ENCODE peak calls at places on chromosomes 5 and 9, in six cellular contexts. One of them, this sample, is unnamed.
A peak's percentile ranks its signal among the peaks of the same experiment; 100 is the strongest.

GRCh38 chr9:76866689-76867088 is 39.2 kb downstream of the PRUNE2 start:
- DNase-seq in IMR-90: peak; percentile 95
- DNase-seq in neuronal stem cell: no peak
- DNase-seq in trophoblast cell: peak; percentile 89
- DNase-seq in H1: no peak
- DNase-seq in mesenchymal stem cell: peak; percentile 75
- DNase-seq in this sample: peak; percentile 36

GRCh38 chr9:104232781-104233341 is 138.8 kb downstream of the SMC2 start:
- DNase-seq in H1: no peak
- DNase-seq in mesenchymal stem cell: no peak
- DNase-seq in IMR-90: no peak
- DNase-seq in trophoblast cell: peak; percentile 38
- DNase-seq in neuronal stem cell: no peak
- DNase-seq in this sample: peak; percentile 45

GRCh38 chr5:64678400-64678799 is 11.9 kb upstream of the SHISAL2B start:
- DNase-seq in neuronal stem cell: no peak
- DNase-seq in H1: no peak
- DNase-seq in IMR-90: no peak
- DNase-seq in trophoblast cell: no peak
- DNase-seq in mesenchymal stem cell: no peak
- DNase-seq in this sample: peak; percentile 60

GRCh38 chr9:83061036-83061435 is 1.9 kb downstream of the RASEF start:
- DNase-seq in IMR-90: peak; percentile 6
- DNase-seq in H1: no peak
- DNase-seq in mesenchymal stem cell: no peak
- DNase-seq in neuronal stem cell: no peak
- DNase-seq in trophoblast cell: peak; percentile 60
- DNase-seq in this sample: peak; percentile 2

GRCh38 chr5:96112123-96112670 is 150.5 kb upstream of the ELL2 start:
- DNase-seq in trophoblast cell: no peak
- DNase-seq in neuronal stem cell: no peak
- DNase-seq in IMR-90: no peak
- DNase-seq in mesenchymal stem cell: no peak
- DNase-seq in H1: no peak
- DNase-seq in this sample: no peak

GRCh38 chr5:176609724-176610429 is at the start of gene GPRIN1:
- DNase-seq in trophoblast cell: peak; percentile 77
- DNase-seq in neuronal stem cell: peak; percentile 79
- DNase-seq in IMR-90: peak; percentile 36
- DNase-seq in mesenchymal stem cell: peak; percentile 54
- DNase-seq in H1: peak; percentile 83
- DNase-seq in this sample: peak; percentile 77

GRCh38 chr5:135045488-135045887 is 11.5 kb upstream of the PITX1 start:
- DNase-seq in mesenchymal stem cell: no peak
- DNase-seq in trophoblast cell: no peak
- DNase-seq in IMR-90: no peak
- DNase-seq in H1: no peak
- DNase-seq in neuronal stem cell: no peak
- DNase-seq in this sample: no peak

GRCh38 chr5:82147860-82148573 is 130.1 kb downstream of the RPS23 start:
- DNase-seq in mesenchymal stem cell: peak; percentile 68
- DNase-seq in neuronal stem cell: no peak
- DNase-seq in H1: no peak
- DNase-seq in trophoblast cell: no peak
- DNase-seq in IMR-90: peak; percentile 89
- DNase-seq in this sample: no peak

GRCh38 chr5:162209005-162209605 is 141.5 kb downstream of the GABRG2 start:
- DNase-seq in H1: peak; percentile 70
- DNase-seq in mesenchymal stem cell: no peak
- DNase-seq in IMR-90: no peak
- DNase-seq in trophoblast cell: peak; percentile 44
- DNase-seq in neuronal stem cell: peak; percentile 64
- DNase-seq in this sample: peak; percentile 90

GRCh38 chr5:179837076-179838011 is 16.6 kb downstream of the SQSTM1 start:
- DNase-seq in H1: no peak
- DNase-seq in IMR-90: no peak
- DNase-seq in neuronal stem cell: no peak
- DNase-seq in mesenchymal stem cell: no peak
- DNase-seq in trophoblast cell: peak; percentile 17
- DNase-seq in this sample: no peak

GRCh38 chr5:10987881-10988504 is 227.0 kb upstream of the DAP start:
- DNase-seq in H1: peak; percentile 98
- DNase-seq in mesenchymal stem cell: no peak
- DNase-seq in neuronal stem cell: peak; percentile 59
- DNase-seq in IMR-90: no peak
- DNase-seq in trophoblast cell: peak; percentile 81
- DNase-seq in this sample: peak; percentile 86

GRCh38 chr5:57817001-57817453 is 334.4 kb upstream of the ACTBL2 start:
- DNase-seq in mesenchymal stem cell: no peak
- DNase-seq in trophoblast cell: no peak
- DNase-seq in H1: no peak
- DNase-seq in neuronal stem cell: no peak
- DNase-seq in IMR-90: no peak
- DNase-seq in this sample: no peak

GRCh38 chr5:138241688-138242547 is 28.8 kb upstream of the CDC23 start:
- DNase-seq in neuronal stem cell: peak; percentile 39
- DNase-seq in mesenchymal stem cell: peak; percentile 12
- DNase-seq in H1: peak; percentile 70
- DNase-seq in IMR-90: no peak
- DNase-seq in trophoblast cell: peak; percentile 8
- DNase-seq in this sample: peak; percentile 43

GRCh38 chr9:2047144-2047671 is 32.1 kb downstream of the SMARCA2 start:
- DNase-seq in H1: peak; percentile 60
- DNase-seq in neuronal stem cell: no peak
- DNase-seq in mesenchymal stem cell: no peak
- DNase-seq in IMR-90: no peak
- DNase-seq in trophoblast cell: no peak
- DNase-seq in this sample: no peak

GRCh38 chr9:89723696-89724095 is 118.9 kb downstream of the GADD45G start:
- DNase-seq in trophoblast cell: no peak
- DNase-seq in neuronal stem cell: no peak
- DNase-seq in H1: no peak
- DNase-seq in IMR-90: no peak
- DNase-seq in mesenchymal stem cell: peak; percentile 55
- DNase-seq in this sample: no peak

GRCh38 chr5:106843812-106844416 is 826.8 kb downstream of the EFNA5 start:
- DNase-seq in IMR-90: no peak
- DNase-seq in mesenchymal stem cell: peak; percentile 34
- DNase-seq in trophoblast cell: no peak
- DNase-seq in H1: no peak
- DNase-seq in neuronal stem cell: no peak
- DNase-seq in this sample: peak; percentile 65

GRCh38 chr9:137229903-137230719 is 590 bp upstream of the SLC34A3 start:
- DNase-seq in trophoblast cell: no peak
- DNase-seq in H1: no peak
- DNase-seq in IMR-90: no peak
- DNase-seq in mesenchymal stem cell: no peak
- DNase-seq in neuronal stem cell: no peak
- DNase-seq in this sample: no peak

GRCh38 chr5:57492632-57493031 is 10.0 kb upstream of the ACTBL2 start:
- DNase-seq in mesenchymal stem cell: no peak
- DNase-seq in neuronal stem cell: no peak
- DNase-seq in IMR-90: no peak
- DNase-seq in trophoblast cell: no peak
- DNase-seq in H1: no peak
- DNase-seq in this sample: no peak

GRCh38 chr9:27003406-27004147 is 1.9 kb downstream of the LRRC19 start:
- DNase-seq in mesenchymal stem cell: no peak
- DNase-seq in neuronal stem cell: peak; percentile 5
- DNase-seq in IMR-90: no peak
- DNase-seq in trophoblast cell: no peak
- DNase-seq in H1: no peak
- DNase-seq in this sample: peak; percentile 7

GRCh38 chr5:2190549-2190948 is 307.8 kb upstream of the IRX4 start:
- DNase-seq in trophoblast cell: no peak
- DNase-seq in neuronal stem cell: no peak
- DNase-seq in IMR-90: no peak
- DNase-seq in mesenchymal stem cell: no peak
- DNase-seq in H1: peak; percentile 14
- DNase-seq in this sample: no peak

GRCh38 chr5:136066705-136067271 is 38.0 kb downstream of the TGFBI start:
- DNase-seq in mesenchymal stem cell: peak; percentile 83
- DNase-seq in trophoblast cell: no peak
- DNase-seq in neuronal stem cell: no peak
- DNase-seq in H1: no peak
- DNase-seq in IMR-90: peak; percentile 77
- DNase-seq in this sample: peak; percentile 44

DNA sequence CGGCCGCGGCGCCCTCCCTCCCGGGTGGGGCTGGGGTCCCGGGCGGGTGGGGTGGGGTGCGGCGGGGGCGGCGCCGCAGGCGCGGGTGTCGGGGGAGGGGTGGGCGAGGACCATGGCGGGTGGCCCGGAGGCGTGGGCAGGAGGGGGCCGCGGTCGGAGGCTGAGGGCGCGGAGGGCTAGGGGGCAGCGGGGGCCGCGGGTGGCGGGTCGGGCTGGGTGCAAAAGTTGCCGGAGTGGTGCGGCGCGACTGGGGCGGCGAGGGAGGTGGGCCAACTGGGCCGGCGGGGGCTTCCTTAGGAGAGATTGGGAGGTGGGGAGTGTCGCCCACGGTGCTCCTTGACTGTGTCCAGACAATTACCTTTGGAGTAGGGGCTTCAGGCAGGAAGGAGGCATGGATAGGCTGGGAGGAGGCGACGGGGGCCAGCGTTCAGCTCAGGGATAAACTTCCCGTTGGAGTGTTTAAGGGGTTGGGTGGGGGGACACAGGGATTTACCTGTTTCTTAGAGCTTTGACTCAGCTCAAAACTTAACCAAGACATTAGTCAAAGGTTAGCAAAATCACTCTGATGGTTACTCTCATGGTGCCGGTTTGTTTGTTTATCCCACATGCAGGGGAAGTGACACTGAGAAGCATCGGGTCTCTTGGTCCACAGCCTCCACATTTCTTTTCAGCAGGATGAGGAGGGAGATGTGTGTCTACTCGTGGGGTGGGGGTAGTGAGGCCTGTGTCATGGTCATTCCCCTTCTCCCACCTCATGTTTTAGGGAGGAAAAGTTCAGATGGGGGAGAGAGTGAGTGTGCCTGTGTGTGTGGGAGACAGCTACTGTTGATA is 869 bp downstream of the CSNK1G3 start:
- DNase-seq in H1: peak; percentile 59
- DNase-seq in trophoblast cell: peak; percentile 42
- DNase-seq in mesenchymal stem cell: peak; percentile 52
- DNase-seq in neuronal stem cell: peak; percentile 29
- DNase-seq in IMR-90: peak; percentile 30
- DNase-seq in this sample: peak; percentile 58
- H3K18ac ChIP-seq in H1: no peak overlapping the region
- H3K18ac ChIP-seq in trophoblast cell: peak overlapping the region; percentile 67
- H3K18ac ChIP-seq in mesenchymal stem cell: peak overlapping the region; percentile 92
- H3K18ac ChIP-seq in neuronal stem cell: peak overlapping the region; percentile 99
- H3K18ac ChIP-seq in IMR-90: peak overlapping the region; percentile 16
- H3K18ac ChIP-seq in this sample: peak overlapping the region; percentile 98

GRCh38 chr9:132074736-132075135 is 4.9 kb downstream of the MED27 start:
- DNase-seq in mesenchymal stem cell: no peak
- DNase-seq in neuronal stem cell: no peak
- DNase-seq in trophoblast cell: no peak
- DNase-seq in IMR-90: peak; percentile 75
- DNase-seq in H1: no peak
- DNase-seq in this sample: no peak

GRCh38 chr9:132079391-132080071 is at the start of gene MED27:
- DNase-seq in neuronal stem cell: peak; percentile 82
- DNase-seq in trophoblast cell: peak; percentile 94
- DNase-seq in H1: peak; percentile 92
- DNase-seq in IMR-90: peak; percentile 91
- DNase-seq in mesenchymal stem cell: peak; percentile 92
- DNase-seq in this sample: peak; percentile 96

GRCh38 chr9:132078369-132079356 is 1.0 kb downstream of the MED27 start:
- DNase-seq in trophoblast cell: no peak
- DNase-seq in H1: no peak
- DNase-seq in neuronal stem cell: no peak
- DNase-seq in mesenchymal stem cell: peak; percentile 13
- DNase-seq in IMR-90: peak; percentile 47
- DNase-seq in this sample: peak; percentile 10

GRCh38 chr9:132075853-132076252 is 3.8 kb downstream of the MED27 start:
- DNase-seq in H1: no peak
- DNase-seq in trophoblast cell: no peak
- DNase-seq in IMR-90: no peak
- DNase-seq in neuronal stem cell: no peak
- DNase-seq in mesenchymal stem cell: no peak
- DNase-seq in this sample: no peak

GRCh38 chr9:132077881-132078280 is 1.8 kb downstream of the MED27 start:
- DNase-seq in mesenchymal stem cell: no peak
- DNase-seq in neuronal stem cell: no peak
- DNase-seq in trophoblast cell: no peak
- DNase-seq in H1: no peak
- DNase-seq in IMR-90: no peak
- DNase-seq in this sample: no peak
- H3K4me3 ChIP-seq in mesenchymal stem cell: peak overlapping the region; percentile 91
- H3K4me3 ChIP-seq in neuronal stem cell: no peak overlapping the region
- H3K4me3 ChIP-seq in trophoblast cell: no peak overlapping the region
- H3K4me3 ChIP-seq in H1: peak overlapping the region; percentile 69
- H3K4me3 ChIP-seq in IMR-90: no peak overlapping the region
- H3K4me3 ChIP-seq in this sample: no peak overlapping the region

DNA sequence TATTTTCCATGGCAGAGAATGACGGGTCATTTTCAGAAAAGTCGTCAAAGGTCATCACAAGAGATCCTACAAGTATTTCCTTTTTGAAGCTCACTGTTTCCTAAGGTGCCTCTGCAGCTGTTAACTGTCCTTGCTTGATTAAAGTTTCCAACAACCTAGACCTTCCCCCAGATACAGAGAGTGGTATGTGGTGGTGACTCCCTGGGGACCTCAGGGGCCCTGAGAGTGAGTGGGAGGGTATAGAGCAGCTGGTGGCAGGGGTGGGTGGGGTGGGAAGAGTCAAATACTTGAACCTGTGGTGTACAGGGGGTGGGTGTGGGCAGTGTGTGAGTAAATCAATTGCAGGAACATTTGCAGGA is 1.6 kb upstream of the CD72 start:
- DNase-seq in mesenchymal stem cell: no peak
- DNase-seq in IMR-90: no peak
- DNase-seq in trophoblast cell: no peak
- DNase-seq in neuronal stem cell: no peak
- DNase-seq in H1: no peak
- DNase-seq in this sample: no peak
- H3K27ac ChIP-seq in mesenchymal stem cell: no peak overlapping the region
- H3K27ac ChIP-seq in IMR-90: no peak overlapping the region
- H3K27ac ChIP-seq in trophoblast cell: no peak overlapping the region
- H3K27ac ChIP-seq in neuronal stem cell: no peak overlapping the region
- H3K27ac ChIP-seq in H1: no peak overlapping the region
- H3K27ac ChIP-seq in this sample: no peak overlapping the region

GRCh38 chr5:59489551-59489950 is 404.0 kb downstream of the PDE4D start:
- DNase-seq in IMR-90: no peak
- DNase-seq in trophoblast cell: no peak
- DNase-seq in neuronal stem cell: no peak
- DNase-seq in mesenchymal stem cell: no peak
- DNase-seq in H1: no peak
- DNase-seq in this sample: no peak

GRCh38 chr5:59485629-59486439 is 407.7 kb downstream of the PDE4D start:
- DNase-seq in neuronal stem cell: no peak
- DNase-seq in trophoblast cell: peak; percentile 98
- DNase-seq in IMR-90: no peak
- DNase-seq in H1: no peak
- DNase-seq in mesenchymal stem cell: peak; percentile 63
- DNase-seq in this sample: peak; percentile 67

GRCh38 chr5:59487068-59487686 is 406.3 kb downstream of the PDE4D start:
- DNase-seq in trophoblast cell: peak; percentile 61
- DNase-seq in neuronal stem cell: no peak
- DNase-seq in H1: no peak
- DNase-seq in IMR-90: no peak
- DNase-seq in mesenchymal stem cell: no peak
- DNase-seq in this sample: peak; percentile 57

GRCh38 chr5:59486508-59486907 is 407.0 kb downstream of the PDE4D start:
- DNase-seq in trophoblast cell: no peak
- DNase-seq in IMR-90: no peak
- DNase-seq in neuronal stem cell: no peak
- DNase-seq in H1: no peak
- DNase-seq in mesenchymal stem cell: no peak
- DNase-seq in this sample: no peak

GRCh38 chr5:59487838-59488729 is 405.4 kb downstream of the PDE4D start:
- DNase-seq in H1: no peak
- DNase-seq in neuronal stem cell: no peak
- DNase-seq in IMR-90: no peak
- DNase-seq in mesenchymal stem cell: peak; percentile 21
- DNase-seq in trophoblast cell: peak; percentile 26
- DNase-seq in this sample: no peak
- H3K18ac ChIP-seq in H1: no peak overlapping the region
- H3K18ac ChIP-seq in neuronal stem cell: no peak overlapping the region
- H3K18ac ChIP-seq in IMR-90: no peak overlapping the region
- H3K18ac ChIP-seq in mesenchymal stem cell: peak overlapping the region; percentile 37
- H3K18ac ChIP-seq in trophoblast cell: no peak overlapping the region
- H3K18ac ChIP-seq in this sample: no peak overlapping the region